ENCODE peak calls at places on chromosomes 7 and 10, in four cellular contexts. One of them, this sample, is unnamed. For H3K36me3, the result is how much of the 10 kb centered on the place peaks cover.

GRCh38 chr7:113289140-113289740 is 170.9 kb upstream of the SMIM30 start:
- DNase-seq in GM23248: peak
- DNase-seq in WERI-Rb-1: peak
- DNase-seq in spleen: no peak
- DNase-seq in this sample: peak

GRCh38 chr10:124870854-124871425 is 69.3 kb downstream of the ABRAXAS2 start:
- DNase-seq in GM23248: no peak
- DNase-seq in WERI-Rb-1: no peak
- DNase-seq in spleen: peak
- DNase-seq in this sample: peak

GRCh38 chr10:74035324-74035723 is 37.4 kb downstream of the VCL start:
- DNase-seq in GM23248: no peak
- DNase-seq in WERI-Rb-1: no peak
- DNase-seq in spleen: no peak
- DNase-seq in this sample: no peak

GRCh38 chr7:115975766-115976165 is 54.8 kb downstream of the TFEC start:
- DNase-seq in GM23248: no peak
- DNase-seq in WERI-Rb-1: no peak
- DNase-seq in spleen: no peak
- DNase-seq in this sample: no peak

GRCh38 chr10:30433286-30433778 is 652 bp upstream of the MAP3K8 start:
- DNase-seq in GM23248: peak
- DNase-seq in WERI-Rb-1: peak
- DNase-seq in spleen: peak
- DNase-seq in this sample: peak

GRCh38 chr7:148729984-148730733 is 31.5 kb downstream of the CUL1 start:
- DNase-seq in GM23248: peak
- DNase-seq in WERI-Rb-1: no peak
- DNase-seq in spleen: no peak
- DNase-seq in this sample: no peak

GRCh38 chr7:121006731-121007315 is 18.3 kb downstream of the CPED1 start:
- DNase-seq in GM23248: no peak
- DNase-seq in WERI-Rb-1: no peak
- DNase-seq in spleen: no peak
- DNase-seq in this sample: no peak

GRCh38 chr10:60717852-60718251 is 60.4 kb upstream of the CDK1 start:
- DNase-seq in GM23248: no peak
- DNase-seq in WERI-Rb-1: no peak
- DNase-seq in spleen: no peak
- DNase-seq in this sample: no peak

GRCh38 chr7:155278921-155279320 is 18.8 kb upstream of the INSIG1 start:
- DNase-seq in GM23248: no peak
- DNase-seq in WERI-Rb-1: no peak
- DNase-seq in spleen: no peak
- DNase-seq in this sample: no peak

GRCh38 chr10:86872757-86873156 is 84.7 kb downstream of the MMRN2 start:
- DNase-seq in GM23248: no peak
- DNase-seq in WERI-Rb-1: peak
- DNase-seq in spleen: no peak
- DNase-seq in this sample: no peak

GRCh38 chr10:79928028-79928583 is 20.8 kb downstream of the SFTPD start:
- DNase-seq in GM23248: no peak
- DNase-seq in WERI-Rb-1: no peak
- DNase-seq in spleen: peak
- DNase-seq in this sample: no peak

GRCh38 chr10:77673515-77674140 is 36.0 kb upstream of the KCNMA1 start:
- DNase-seq in GM23248: no peak
- DNase-seq in WERI-Rb-1: no peak
- DNase-seq in spleen: no peak
- DNase-seq in this sample: no peak

GRCh38 chr7:154863766-154864530 is 139.0 kb downstream of the PAXIP1 start:
- DNase-seq in GM23248: no peak
- DNase-seq in WERI-Rb-1: no peak
- DNase-seq in spleen: no peak
- DNase-seq in this sample: no peak

GRCh38 chr7:158818325-158819213 is 10.7 kb downstream of the ESYT2 start:
- DNase-seq in GM23248: peak
- DNase-seq in WERI-Rb-1: peak
- DNase-seq in spleen: peak
- DNase-seq in this sample: peak

GRCh38 chr7:25959168-25959734 is 192.7 kb upstream of the NFE2L3 start:
- DNase-seq in GM23248: no peak
- DNase-seq in WERI-Rb-1: no peak
- DNase-seq in spleen: no peak
- DNase-seq in this sample: no peak

GRCh38 chr7:158078161-158078910 is 509.3 kb downstream of the PTPRN2 start:
- DNase-seq in GM23248: no peak
- DNase-seq in WERI-Rb-1: no peak
- DNase-seq in spleen: peak
- DNase-seq in this sample: no peak

GRCh38 chr7:155021699-155022145 is 18.8 kb upstream of the PAXIP1 start:
- DNase-seq in GM23248: no peak
- DNase-seq in WERI-Rb-1: no peak
- DNase-seq in spleen: no peak
- DNase-seq in this sample: no peak

GRCh38 chr10:87915989-87916388 is 52.6 kb downstream of the PTEN start:
- DNase-seq in GM23248: peak
- DNase-seq in WERI-Rb-1: no peak
- DNase-seq in spleen: no peak
- DNase-seq in this sample: no peak

GRCh38 chr7:24227603-24228359 is 56.2 kb upstream of the NPY start:
- DNase-seq in GM23248: no peak
- DNase-seq in WERI-Rb-1: no peak
- DNase-seq in spleen: peak
- DNase-seq in this sample: no peak

GRCh38 chr10:126001579-126001978 is 105.2 kb downstream of the FANK1 start:
- DNase-seq in GM23248: peak
- DNase-seq in WERI-Rb-1: no peak
- DNase-seq in spleen: no peak
- DNase-seq in this sample: no peak

GRCh38 chr10:43310872-43311271 is 44.0 kb upstream of the RASGEF1A start:
- DNase-seq in GM23248: no peak
- DNase-seq in WERI-Rb-1: no peak
- DNase-seq in spleen: no peak
- DNase-seq in this sample: no peak

GRCh38 chr10:79582096-79582495 is 21.9 kb upstream of the SFTPA2 start:
- DNase-seq in GM23248: no peak
- DNase-seq in WERI-Rb-1: peak
- DNase-seq in spleen: no peak
- DNase-seq in this sample: no peak

GRCh38 chr10:19702215-19702614 is 114.0 kb upstream of the PLXDC2 start:
- DNase-seq in GM23248: peak
- DNase-seq in WERI-Rb-1: no peak
- DNase-seq in spleen: no peak
- DNase-seq in this sample: no peak

GRCh38 chr7:24419527-24419926 is 135.5 kb downstream of the NPY start:
- DNase-seq in GM23248: no peak
- DNase-seq in WERI-Rb-1: no peak
- DNase-seq in spleen: no peak
- DNase-seq in this sample: no peak

GRCh38 chr7:34916267-34916666 is 121.0 kb downstream of the DPY19L1 start:
- DNase-seq in GM23248: no peak
- DNase-seq in WERI-Rb-1: no peak
- DNase-seq in spleen: no peak
- DNase-seq in this sample: no peak

GRCh38 chr7:56040691-56041090 is 10.6 kb downstream of the PSPH start:
- DNase-seq in GM23248: no peak
- DNase-seq in WERI-Rb-1: no peak
- DNase-seq in spleen: peak
- DNase-seq in this sample: no peak
- H3K36me3 ChIP-seq in GM23248: under half
- H3K36me3 ChIP-seq in WERI-Rb-1: under half
- H3K36me3 ChIP-seq in spleen: under half
- H3K36me3 ChIP-seq in this sample: under half

GRCh38 chr10:131869344-131869743 is 31.5 kb upstream of the PPP2R2D start:
- DNase-seq in GM23248: no peak
- DNase-seq in WERI-Rb-1: no peak
- DNase-seq in spleen: peak
- DNase-seq in this sample: peak

GRCh38 chr10:131870411-131870810 is 30.4 kb upstream of the PPP2R2D start:
- DNase-seq in GM23248: no peak
- DNase-seq in WERI-Rb-1: no peak
- DNase-seq in spleen: peak
- DNase-seq in this sample: peak

GRCh38 chr10:131872011-131872836 is 28.6 kb upstream of the PPP2R2D start:
- DNase-seq in GM23248: no peak
- DNase-seq in WERI-Rb-1: no peak
- DNase-seq in spleen: peak
- DNase-seq in this sample: peak

GRCh38 chr10:131871673-131872005 is 29.2 kb upstream of the PPP2R2D start:
- DNase-seq in GM23248: no peak
- DNase-seq in WERI-Rb-1: no peak
- DNase-seq in spleen: peak
- DNase-seq in this sample: peak

DNA sequence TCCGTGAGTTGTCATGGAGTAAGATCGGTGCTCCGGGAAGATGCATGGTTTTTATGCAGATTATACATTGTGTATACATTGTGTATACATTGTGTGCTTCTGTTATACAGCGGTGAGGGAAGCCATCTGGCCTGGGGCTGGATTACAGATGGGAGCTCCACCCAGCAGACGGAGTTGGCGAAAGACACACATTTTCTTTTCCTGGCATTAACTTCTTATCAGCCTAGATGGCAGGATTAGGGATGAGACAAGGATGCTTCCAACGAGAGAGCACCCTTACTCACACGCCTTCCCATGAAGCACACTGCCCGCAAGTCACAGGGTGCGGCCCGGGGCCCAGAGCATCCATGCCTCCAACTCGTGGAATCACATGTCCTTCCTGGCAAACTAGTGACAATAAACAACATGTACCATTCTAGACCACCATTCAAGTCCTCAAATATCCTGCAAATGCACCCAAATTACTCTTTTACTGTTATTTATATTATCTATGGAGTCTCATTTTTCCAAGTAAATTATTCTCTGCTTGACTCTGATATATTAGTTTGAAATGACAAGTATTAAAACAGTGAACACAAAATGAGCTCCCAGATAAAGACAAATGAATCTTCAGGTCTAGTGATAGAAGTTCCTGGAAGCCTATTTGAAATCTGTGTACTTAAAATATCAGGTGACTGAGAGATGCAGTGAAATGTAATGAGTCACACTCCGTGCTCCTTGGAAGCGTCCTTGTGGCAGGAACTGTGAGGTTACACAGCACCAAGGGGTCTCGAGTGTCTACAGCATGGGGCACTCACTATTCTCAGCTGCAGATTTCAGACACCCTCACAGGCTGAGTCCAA is 29.8 kb upstream of the PPP2R2D start:
- DNase-seq in GM23248: no peak
- DNase-seq in WERI-Rb-1: peak
- DNase-seq in spleen: peak
- DNase-seq in this sample: no peak
- H3K4me3 ChIP-seq in GM23248: no peak
- H3K4me3 ChIP-seq in WERI-Rb-1: no peak
- H3K4me3 ChIP-seq in spleen: no peak
- H3K4me3 ChIP-seq in this sample: no peak

DNA sequence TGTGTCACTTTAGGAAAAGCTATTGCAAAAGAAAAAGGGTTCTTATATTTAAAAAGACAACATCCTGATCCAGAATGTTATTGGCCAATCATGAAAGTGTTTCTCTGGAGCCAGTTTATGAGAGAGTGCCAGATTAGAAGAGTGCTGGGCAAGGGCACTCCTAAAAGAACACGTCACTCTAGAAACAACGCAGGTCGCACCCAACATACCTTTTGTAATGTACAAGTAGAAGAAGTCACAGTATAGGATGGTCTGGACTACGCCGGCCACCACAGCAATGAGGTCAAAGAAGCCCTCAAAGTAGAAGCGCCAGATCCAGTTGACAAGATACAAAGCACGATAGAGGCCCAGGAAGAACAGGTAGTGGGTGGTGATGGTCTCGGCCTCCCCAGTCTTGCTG is 18.1 kb upstream of the DAGLB start:
- DNase-seq in GM23248: no peak
- DNase-seq in WERI-Rb-1: no peak
- DNase-seq in spleen: no peak
- DNase-seq in this sample: no peak
- H3K36me3 ChIP-seq in GM23248: half or more
- H3K36me3 ChIP-seq in WERI-Rb-1: half or more
- H3K36me3 ChIP-seq in spleen: half or more
- H3K36me3 ChIP-seq in this sample: under half

GRCh38 chr10:127979017-127979416 is 72.1 kb downstream of the PTPRE start:
- DNase-seq in GM23248: no peak
- DNase-seq in WERI-Rb-1: no peak
- DNase-seq in spleen: no peak
- DNase-seq in this sample: no peak
- H3K4me3 ChIP-seq in GM23248: no peak
- H3K4me3 ChIP-seq in WERI-Rb-1: no peak
- H3K4me3 ChIP-seq in spleen: no peak
- H3K4me3 ChIP-seq in this sample: no peak

DNA sequence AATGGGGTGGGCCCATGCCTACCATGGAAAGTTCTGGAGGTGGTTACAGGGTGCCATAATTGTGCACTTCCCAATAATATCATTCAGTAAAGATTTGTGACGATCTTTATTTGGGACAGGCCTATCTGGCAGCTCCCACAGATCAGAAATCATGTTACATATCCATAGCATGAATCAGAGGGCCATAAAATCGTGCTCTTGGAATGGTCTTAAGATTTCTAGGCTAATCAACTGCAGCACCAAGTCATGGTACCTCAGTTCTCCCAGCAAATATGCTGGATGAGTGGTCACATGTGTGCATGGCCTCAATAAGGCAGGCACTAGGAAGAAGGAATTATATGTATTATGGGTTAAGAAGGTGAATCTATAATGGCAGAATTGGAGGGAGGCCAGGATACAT is 134.7 kb downstream of the NRP1 start:
- DNase-seq in GM23248: no peak
- DNase-seq in WERI-Rb-1: no peak
- DNase-seq in spleen: no peak
- DNase-seq in this sample: no peak
- H3K36me3 ChIP-seq in GM23248: half or more
- H3K36me3 ChIP-seq in WERI-Rb-1: under half
- H3K36me3 ChIP-seq in spleen: under half
- H3K36me3 ChIP-seq in this sample: under half

GRCh38 chr10:66671562-66671961 is 254.3 kb upstream of the LRRTM3 start:
- DNase-seq in GM23248: no peak
- DNase-seq in WERI-Rb-1: no peak
- DNase-seq in spleen: no peak
- DNase-seq in this sample: no peak
- H3K4me3 ChIP-seq in GM23248: no peak
- H3K4me3 ChIP-seq in WERI-Rb-1: no peak
- H3K4me3 ChIP-seq in spleen: no peak
- H3K4me3 ChIP-seq in this sample: no peak

GRCh38 chr7:5212633-5213285 is 22.7 kb downstream of the WIPI2 start:
- DNase-seq in GM23248: no peak
- DNase-seq in WERI-Rb-1: no peak
- DNase-seq in spleen: peak
- DNase-seq in this sample: no peak
- H3K36me3 ChIP-seq in GM23248: under half
- H3K36me3 ChIP-seq in WERI-Rb-1: half or more
- H3K36me3 ChIP-seq in spleen: half or more
- H3K36me3 ChIP-seq in this sample: under half